ENCODE peak calls at places on chromosomes 16 and 17, in four cellular contexts. H, M, R and V are unnamed samples.

GRCh38 chr17:57107498-57108101 is 22.6 kb downstream of the AKAP1 start:
- DNase-seq in R (no peak), M (no peak), H (no peak), V (peak; percentile 54)

GRCh38 chr16:28494141-28494851 is at the start of gene APOBR:
- DNase-seq in M (peak; percentile 37), H (no peak), R (peak; percentile 56), V (peak; percentile 67)

GRCh38 chr16:8740775-8741355 is 56.6 kb downstream of the TMEM186 start:
- DNase-seq in M (no peak), H (no peak), R (peak; percentile 41), V (no peak)

GRCh38 chr16:67546761-67547422 is 15.4 kb upstream of the CTCF start:
- DNase-seq in M (peak; percentile 78), H (peak; percentile 54), R (peak; percentile 69), V (peak; percentile 69)

GRCh38 chr17:4180791-4181190 is 37.8 kb downstream of the CYB5D2 start:
- DNase-seq in H (no peak), M (no peak), R (peak; percentile 72), V (no peak)

GRCh38 chr16:15502041-15502725 is 67.8 kb downstream of the BMERB1 start:
- DNase-seq in M (peak; percentile 30), H (peak; percentile 83), R (no peak), V (no peak)

GRCh38 chr17:66633322-66633965 is 201.5 kb upstream of the CACNG5 start:
- DNase-seq in M (no peak), R (no peak), H (peak; percentile 49), V (no peak)

GRCh38 chr16:20902426-20902825 is 1.9 kb downstream of the LYRM1 start:
- DNase-seq in M (no peak), R (no peak), H (no peak), V (no peak)

GRCh38 chr17:80387071-80387470 is 27.9 kb upstream of the ENDOV start:
- DNase-seq in H (no peak), R (no peak), M (no peak), V (no peak)

GRCh38 chr16:73176577-73177013 is 128.7 kb upstream of the ZFHX3 start:
- DNase-seq in M (no peak), R (no peak), H (peak; percentile 95), V (no peak)

GRCh38 chr17:48892940-48893645 is 506 bp downstream of the ATP5MC1 start:
- DNase-seq in H (no peak), R (no peak), M (no peak), V (no peak)

GRCh38 chr17:38663964-38664644 is 10.7 kb downstream of the EPOP start:
- DNase-seq in H (no peak), R (no peak), M (no peak), V (no peak)

GRCh38 chr17:38893113-38893512 is 23.3 kb downstream of the LASP1 start:
- DNase-seq in R (no peak), H (no peak), M (no peak), V (no peak)

GRCh38 chr17:30021708-30022317 is 80.4 kb downstream of the EFCAB5 start:
- DNase-seq in M (no peak), H (peak; percentile 47), R (no peak), V (no peak)

GRCh38 chr16:49696414-49697101 is 159.4 kb downstream of the ZNF423 start:
- DNase-seq in M (no peak), R (no peak), H (no peak), V (no peak)

GRCh38 chr17:67998466-67998865 is 2.2 kb upstream of the C17orf58 start:
- DNase-seq in H (no peak), R (no peak), M (no peak), V (no peak)

GRCh38 chr17:62674363-62674739 is 46.9 kb downstream of the MRC2 start:
- DNase-seq in R (no peak), H (no peak), M (no peak), V (no peak)

GRCh38 chr17:62674841-62675240 is 47.4 kb downstream of the MRC2 start:
- DNase-seq in M (no peak), H (no peak), R (no peak), V (no peak)

GRCh38 chr17:62676231-62676943 is 48.9 kb downstream of the MRC2 start:
- DNase-seq in R (no peak), M (no peak), H (no peak), V (no peak)

GRCh38 chr17:62675260-62675659 is 47.8 kb downstream of the MRC2 start:
- DNase-seq in M (peak; percentile 65), R (no peak), H (peak; percentile 66), V (no peak)

DNA sequence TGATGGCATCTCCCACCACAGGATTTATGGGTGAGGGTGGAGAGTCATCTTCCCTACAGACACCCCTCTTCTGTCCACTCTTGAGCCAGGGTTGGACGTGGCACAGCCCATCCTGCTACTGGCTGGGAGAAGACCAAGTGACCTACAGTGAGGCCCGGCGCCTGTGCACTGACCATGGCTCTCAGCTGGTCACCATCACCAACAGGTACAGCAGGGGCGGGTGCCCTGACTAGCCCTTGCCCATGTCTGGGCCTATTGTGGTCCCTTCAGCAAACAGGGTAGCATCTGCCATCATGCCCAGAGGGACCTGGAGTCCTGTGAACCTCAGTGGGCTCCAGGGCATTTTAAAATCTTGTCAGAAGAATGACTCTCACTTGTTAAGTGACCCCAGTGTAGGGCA is 48.2 kb downstream of the MRC2 start:
- DNase-seq in M (no peak), H (no peak), R (no peak), V (no peak)
- H3K4me3 ChIP-seq in M (no peak overlapping the region), H (no peak overlapping the region), R (no peak overlapping the region), V (no peak overlapping the region)

DNA sequence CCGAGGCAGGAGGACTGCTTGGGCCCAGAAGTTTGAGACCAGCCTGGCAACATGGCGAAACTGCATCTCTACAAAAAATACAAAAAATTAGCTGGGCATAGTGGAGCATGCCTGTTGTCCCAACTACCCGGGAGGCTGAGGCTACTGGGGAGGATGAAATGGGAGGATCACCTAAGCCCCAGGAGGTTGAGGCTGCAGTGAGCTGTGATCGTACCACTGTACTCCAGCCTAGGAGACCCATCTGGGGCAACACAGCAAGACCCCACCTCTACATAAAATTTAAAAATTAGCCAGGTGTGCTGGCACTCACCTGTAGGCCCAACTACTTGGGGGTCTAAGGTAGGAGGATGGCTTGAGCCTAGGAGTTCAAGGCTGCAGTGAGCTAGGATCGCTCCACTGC is 1.8 kb downstream of the PAM16 start:
- DNase-seq in M (no peak), R (no peak), H (no peak), V (no peak)
- H3K4me3 ChIP-seq in M (no peak overlapping the region), R (no peak overlapping the region), H (no peak overlapping the region), V (no peak overlapping the region)

GRCh38 chr16:86052115-86052670 is 153.2 kb downstream of the IRF8 start:
- DNase-seq in H (no peak), R (no peak), M (no peak), V (no peak)
- H3K4me3 ChIP-seq in H (no peak overlapping the region), R (no peak overlapping the region), M (no peak overlapping the region), V (no peak overlapping the region)

GRCh38 chr17:59786536-59787319 is 79.3 kb downstream of the VMP1 start:
- DNase-seq in M (no peak), R (peak; percentile 49), H (peak; percentile 100), V (peak; percentile 85)
- H3K4me3 ChIP-seq in M (peak overlapping the region; percentile 40), R (peak overlapping the region; percentile 8), H (no peak overlapping the region), V (no peak overlapping the region)